ENCODE peak calls at places on chromosomes 12 and 14, in six cellular contexts. One of them, this sample, is unnamed.
A peak's percentile ranks its signal among the peaks of the same experiment; 100 is the strongest.

GRCh38 chr12:57723630-57723962 is 14.9 kb downstream of the AGAP2 start:
- DNase-seq in fibroblast of mammary gland: no peak
- DNase-seq in nephron progenitor cell: no peak
- DNase-seq in tibial nerve: no peak
- DNase-seq in GM10248: no peak
- DNase-seq in HFFc6: no peak
- DNase-seq in this sample: peak; percentile 28

GRCh38 chr14:92646952-92647461 is 101.4 kb downstream of the LGMN start:
- DNase-seq in fibroblast of mammary gland: peak; percentile 86
- DNase-seq in nephron progenitor cell: no peak
- DNase-seq in tibial nerve: no peak
- DNase-seq in GM10248: no peak
- DNase-seq in HFFc6: peak; percentile 90
- DNase-seq in this sample: no peak

GRCh38 chr12:131128556-131128955 is 174.8 kb downstream of the ADGRD1 start:
- DNase-seq in fibroblast of mammary gland: no peak
- DNase-seq in nephron progenitor cell: no peak
- DNase-seq in tibial nerve: no peak
- DNase-seq in GM10248: no peak
- DNase-seq in HFFc6: no peak
- DNase-seq in this sample: no peak

GRCh38 chr12:126937431-126937830 is 1329.5 kb upstream of the TMEM132C start:
- DNase-seq in fibroblast of mammary gland: no peak
- DNase-seq in nephron progenitor cell: no peak
- DNase-seq in tibial nerve: no peak
- DNase-seq in GM10248: no peak
- DNase-seq in HFFc6: no peak
- DNase-seq in this sample: no peak

GRCh38 chr14:103207038-103207403 is 83.8 kb downstream of the TNFAIP2 start:
- DNase-seq in fibroblast of mammary gland: peak; percentile 36
- DNase-seq in nephron progenitor cell: peak; percentile 54
- DNase-seq in tibial nerve: peak; percentile 76
- DNase-seq in GM10248: no peak
- DNase-seq in HFFc6: peak; percentile 14
- DNase-seq in this sample: no peak

GRCh38 chr14:54348001-54348611 is 48.7 kb upstream of the CDKN3 start:
- DNase-seq in fibroblast of mammary gland: peak; percentile 53
- DNase-seq in nephron progenitor cell: peak; percentile 41
- DNase-seq in tibial nerve: no peak
- DNase-seq in GM10248: peak; percentile 63
- DNase-seq in HFFc6: peak; percentile 59
- DNase-seq in this sample: peak; percentile 63

GRCh38 chr14:82091097-82091496 is 557.4 kb upstream of the SEL1L start:
- DNase-seq in fibroblast of mammary gland: no peak
- DNase-seq in nephron progenitor cell: no peak
- DNase-seq in tibial nerve: no peak
- DNase-seq in GM10248: no peak
- DNase-seq in HFFc6: no peak
- DNase-seq in this sample: no peak

GRCh38 chr12:92403210-92404175 is 257.8 kb upstream of the BTG1 start:
- DNase-seq in fibroblast of mammary gland: no peak
- DNase-seq in nephron progenitor cell: no peak
- DNase-seq in tibial nerve: no peak
- DNase-seq in GM10248: peak; percentile 57
- DNase-seq in HFFc6: no peak
- DNase-seq in this sample: peak; percentile 64

GRCh38 chr12:46835785-46836184 is 10.0 kb upstream of the SLC38A4 start:
- DNase-seq in fibroblast of mammary gland: no peak
- DNase-seq in nephron progenitor cell: no peak
- DNase-seq in tibial nerve: no peak
- DNase-seq in GM10248: no peak
- DNase-seq in HFFc6: no peak
- DNase-seq in this sample: no peak

GRCh38 chr12:95173392-95174251 is 43.6 kb downstream of the FGD6 start:
- DNase-seq in fibroblast of mammary gland: peak; percentile 82
- DNase-seq in nephron progenitor cell: no peak
- DNase-seq in tibial nerve: peak; percentile 66
- DNase-seq in GM10248: no peak
- DNase-seq in HFFc6: peak; percentile 66
- DNase-seq in this sample: no peak

GRCh38 chr12:132021031-132021871 is 71.5 kb downstream of the EP400 start:
- DNase-seq in fibroblast of mammary gland: no peak
- DNase-seq in nephron progenitor cell: no peak
- DNase-seq in tibial nerve: no peak
- DNase-seq in GM10248: no peak
- DNase-seq in HFFc6: no peak
- DNase-seq in this sample: no peak

GRCh38 chr12:123200414-123200813 is 32.5 kb downstream of the MPHOSPH9 start:
- DNase-seq in fibroblast of mammary gland: no peak
- DNase-seq in nephron progenitor cell: no peak
- DNase-seq in tibial nerve: no peak
- DNase-seq in GM10248: no peak
- DNase-seq in HFFc6: no peak
- DNase-seq in this sample: no peak

GRCh38 chr12:96400631-96401060 is 407 bp upstream of the CDK17 start:
- DNase-seq in fibroblast of mammary gland: peak; percentile 44
- DNase-seq in nephron progenitor cell: no peak
- DNase-seq in tibial nerve: no peak
- DNase-seq in GM10248: no peak
- DNase-seq in HFFc6: no peak
- DNase-seq in this sample: no peak

GRCh38 chr14:105335735-105336476 is 21.4 kb downstream of the PACS2 start:
- DNase-seq in fibroblast of mammary gland: no peak
- DNase-seq in nephron progenitor cell: peak; percentile 2
- DNase-seq in tibial nerve: no peak
- DNase-seq in GM10248: no peak
- DNase-seq in HFFc6: no peak
- DNase-seq in this sample: no peak

GRCh38 chr14:72883963-72884362 is 9.9 kb downstream of the DPF3 start:
- DNase-seq in fibroblast of mammary gland: no peak
- DNase-seq in nephron progenitor cell: no peak
- DNase-seq in tibial nerve: no peak
- DNase-seq in GM10248: peak; percentile 28
- DNase-seq in HFFc6: no peak
- DNase-seq in this sample: peak; percentile 34

GRCh38 chr12:86521870-86522269 is 265.7 kb upstream of the MGAT4C start:
- DNase-seq in fibroblast of mammary gland: no peak
- DNase-seq in nephron progenitor cell: no peak
- DNase-seq in tibial nerve: no peak
- DNase-seq in GM10248: no peak
- DNase-seq in HFFc6: no peak
- DNase-seq in this sample: no peak

GRCh38 chr12:132453361-132454133 is 36.4 kb upstream of the FBRSL1 start:
- DNase-seq in fibroblast of mammary gland: no peak
- DNase-seq in nephron progenitor cell: no peak
- DNase-seq in tibial nerve: no peak
- DNase-seq in GM10248: no peak
- DNase-seq in HFFc6: no peak
- DNase-seq in this sample: no peak

GRCh38 chr12:28872654-28873268 is 276.3 kb upstream of the FAR2 start:
- DNase-seq in fibroblast of mammary gland: peak; percentile 75
- DNase-seq in nephron progenitor cell: peak; percentile 67
- DNase-seq in tibial nerve: no peak
- DNase-seq in GM10248: peak; percentile 27
- DNase-seq in HFFc6: peak; percentile 46
- DNase-seq in this sample: peak; percentile 35

GRCh38 chr12:123998344-123998941 is 25.4 kb downstream of the ZNF664 start:
- DNase-seq in fibroblast of mammary gland: no peak
- DNase-seq in nephron progenitor cell: no peak
- DNase-seq in tibial nerve: no peak
- DNase-seq in GM10248: no peak
- DNase-seq in HFFc6: no peak
- DNase-seq in this sample: no peak

GRCh38 chr12:89959188-89959587 is 250.6 kb upstream of the ATP2B1 start:
- DNase-seq in fibroblast of mammary gland: no peak
- DNase-seq in nephron progenitor cell: no peak
- DNase-seq in tibial nerve: no peak
- DNase-seq in GM10248: no peak
- DNase-seq in HFFc6: peak; percentile 43
- DNase-seq in this sample: no peak

GRCh38 chr14:104708606-104709268 is 15.3 kb upstream of the ADSS1 start:
- DNase-seq in fibroblast of mammary gland: peak; percentile 58
- DNase-seq in nephron progenitor cell: peak; percentile 85
- DNase-seq in tibial nerve: peak; percentile 59
- DNase-seq in GM10248: peak; percentile 93
- DNase-seq in HFFc6: peak; percentile 40
- DNase-seq in this sample: peak; percentile 97

DNA sequence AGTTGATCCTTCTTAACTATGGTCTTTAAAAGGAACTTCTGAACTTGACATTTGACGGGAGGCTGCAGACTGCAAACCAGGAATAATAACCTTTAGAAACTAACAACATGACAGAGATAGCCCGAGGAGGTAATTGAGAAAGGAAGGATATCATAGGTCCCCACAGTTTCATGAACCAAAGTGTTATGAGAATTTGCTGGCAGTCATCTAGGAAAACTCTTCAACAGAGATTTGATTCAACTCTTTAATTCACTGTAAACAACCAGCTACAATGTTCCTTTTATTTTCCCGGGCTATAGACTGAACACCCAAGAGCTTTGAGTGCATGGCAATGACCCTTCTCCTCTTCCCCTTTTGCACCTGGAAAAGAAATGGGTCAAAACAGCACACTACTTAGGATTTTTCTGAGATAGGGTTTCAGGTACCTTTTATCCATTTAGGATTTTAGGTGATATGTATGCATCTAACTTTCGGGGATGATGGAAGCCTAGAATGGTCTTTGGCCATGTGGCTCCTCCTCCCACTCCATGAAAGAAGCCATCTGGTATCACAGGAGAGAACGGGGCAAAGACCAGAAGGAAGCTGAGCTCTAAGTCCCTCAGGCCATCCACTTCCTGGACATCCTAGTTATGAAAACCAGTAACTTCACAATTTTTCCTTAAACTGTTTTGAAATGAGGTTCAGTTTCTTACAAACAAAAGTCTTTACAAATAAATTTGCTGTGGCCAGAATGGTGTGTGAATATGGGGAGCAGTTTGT is 23.0 kb downstream of the GLT8D2 start:
- DNase-seq in fibroblast of mammary gland: no peak
- DNase-seq in nephron progenitor cell: no peak
- DNase-seq in tibial nerve: no peak
- DNase-seq in GM10248: no peak
- DNase-seq in HFFc6: no peak
- DNase-seq in this sample: no peak
- TF ChIP-seq CTCF in fibroblast of mammary gland: no peak
- TF ChIP-seq CTCF in nephron progenitor cell: no peak
- TF ChIP-seq CTCF in tibial nerve: no peak
- TF ChIP-seq CTCF in GM10248: no peak
- TF ChIP-seq CTCF in HFFc6: no peak
- TF ChIP-seq CTCF in this sample: no peak

DNA sequence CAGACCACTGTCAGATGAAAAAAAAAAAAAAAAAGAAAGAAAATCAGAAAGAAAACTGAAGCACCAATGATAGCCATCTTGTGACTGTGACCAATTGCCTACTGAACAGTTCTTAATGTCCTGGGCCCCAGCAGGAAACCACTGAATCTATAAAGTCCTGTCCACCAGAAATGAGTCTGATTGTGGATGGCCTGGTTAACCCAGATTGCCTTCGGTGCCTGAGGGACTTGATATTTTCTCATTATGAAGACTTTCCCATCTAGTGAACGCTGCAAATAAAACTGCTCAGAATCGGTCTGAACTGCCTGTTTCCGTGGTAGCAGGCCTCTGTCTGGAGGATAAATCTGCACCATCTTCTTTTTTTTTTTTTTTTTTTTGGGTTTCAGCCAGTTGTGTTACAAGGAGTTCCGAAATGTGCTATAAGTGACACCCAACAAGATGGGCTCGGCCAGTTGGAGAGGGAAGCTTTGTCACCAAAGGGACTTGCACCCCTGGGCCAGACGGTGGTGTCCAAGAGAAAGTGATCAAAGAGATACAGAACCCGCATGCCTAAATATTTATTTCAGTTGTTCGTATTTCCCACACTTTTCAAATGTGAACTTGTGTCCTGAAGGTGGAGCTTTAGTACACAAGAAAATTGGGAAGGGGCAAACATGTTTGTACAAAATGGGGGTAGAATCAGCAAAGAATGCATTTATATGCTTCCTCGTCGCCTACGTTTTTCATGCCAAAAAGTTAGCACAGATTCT is 3.0 kb upstream of the PLXNC1 start:
- DNase-seq in fibroblast of mammary gland: peak; percentile 68
- DNase-seq in nephron progenitor cell: no peak
- DNase-seq in tibial nerve: no peak
- DNase-seq in GM10248: no peak
- DNase-seq in HFFc6: peak; percentile 50
- DNase-seq in this sample: peak; percentile 45
- TF ChIP-seq CTCF in fibroblast of mammary gland: peak; percentile 42
- TF ChIP-seq CTCF in nephron progenitor cell: no peak
- TF ChIP-seq CTCF in tibial nerve: peak; percentile 28
- TF ChIP-seq CTCF in GM10248: peak; percentile 50
- TF ChIP-seq CTCF in HFFc6: peak; percentile 74
- TF ChIP-seq CTCF in this sample: peak; percentile 38

DNA sequence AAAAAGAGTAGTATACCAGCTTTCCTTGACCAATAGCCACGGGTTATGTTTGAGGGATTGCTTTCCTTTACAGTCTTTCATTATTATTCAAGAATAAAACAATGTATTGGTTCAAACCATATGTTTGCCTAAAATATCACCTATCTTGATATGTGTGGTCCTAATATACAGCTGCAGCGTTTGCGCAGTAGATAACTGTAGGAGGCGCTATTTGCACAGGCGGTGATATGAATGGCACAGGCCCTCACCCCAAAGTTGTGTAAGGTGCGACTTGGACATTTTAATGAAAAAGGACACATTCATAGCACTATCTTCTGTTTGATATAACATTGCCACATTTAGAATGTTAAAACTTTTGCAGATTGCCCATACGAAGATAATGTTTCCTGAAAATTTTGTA is 298.4 kb downstream of the TRHDE start:
- DNase-seq in fibroblast of mammary gland: no peak
- DNase-seq in nephron progenitor cell: peak; percentile 28
- DNase-seq in tibial nerve: no peak
- DNase-seq in GM10248: peak; percentile 7
- DNase-seq in HFFc6: no peak
- DNase-seq in this sample: peak; percentile 3
- TF ChIP-seq CTCF in fibroblast of mammary gland: no peak
- TF ChIP-seq CTCF in nephron progenitor cell: peak; percentile 52
- TF ChIP-seq CTCF in tibial nerve: no peak
- TF ChIP-seq CTCF in GM10248: peak; percentile 18
- TF ChIP-seq CTCF in HFFc6: peak; percentile 51
- TF ChIP-seq CTCF in this sample: peak; percentile 75

DNA sequence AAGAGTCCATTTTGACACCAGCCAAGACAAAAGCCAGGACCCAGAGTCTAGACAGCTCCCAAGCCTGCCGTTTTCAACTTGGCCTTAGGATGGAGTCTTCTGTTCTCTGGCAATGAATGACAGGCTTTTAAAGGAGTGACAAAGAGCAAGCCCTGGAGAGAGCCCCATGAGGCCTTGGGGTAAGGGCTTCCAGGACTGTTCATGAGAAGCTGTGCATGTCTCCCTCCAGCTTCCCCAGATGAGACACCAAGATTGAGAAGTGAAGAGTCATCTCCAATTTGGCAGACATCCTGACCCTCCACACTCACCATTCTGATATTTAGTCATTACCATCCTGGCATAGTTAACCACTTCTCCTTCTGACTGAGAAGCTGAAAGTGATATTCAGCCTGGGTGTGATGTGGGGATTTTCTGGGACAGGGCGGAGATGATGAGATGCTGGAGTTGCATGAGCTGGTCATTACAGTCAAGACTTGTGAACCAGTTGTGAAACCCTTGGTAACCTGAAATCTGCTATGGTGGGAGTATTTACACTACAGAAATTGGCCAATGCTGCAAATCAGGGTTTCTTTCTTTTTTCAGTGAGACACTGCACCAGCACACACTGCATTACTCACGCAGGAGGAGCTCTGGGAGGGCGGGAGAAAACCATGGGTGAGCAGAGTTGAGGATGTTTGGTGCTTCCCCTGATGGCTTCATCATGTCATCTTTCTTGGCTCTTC is 77.8 kb downstream of the VCPKMT start:
- DNase-seq in fibroblast of mammary gland: peak; percentile 100
- DNase-seq in nephron progenitor cell: no peak
- DNase-seq in tibial nerve: no peak
- DNase-seq in GM10248: peak; percentile 81
- DNase-seq in HFFc6: peak; percentile 99
- DNase-seq in this sample: peak; percentile 84
- TF ChIP-seq CTCF in fibroblast of mammary gland: peak; percentile 49
- TF ChIP-seq CTCF in nephron progenitor cell: no peak
- TF ChIP-seq CTCF in tibial nerve: no peak
- TF ChIP-seq CTCF in GM10248: no peak
- TF ChIP-seq CTCF in HFFc6: peak; percentile 52
- TF ChIP-seq CTCF in this sample: peak; percentile 40

This sample was measured in GM13977.